ENCODE peak calls at places on chromosomes 1 and 21, in seven cellular contexts. A, D, Q, J, I, F and M are unnamed samples.

GRCh38 chr1:46413596-46413985 is 19.5 kb downstream of the FAAH start:
- DNase-seq in A (no peak), D (no peak), Q (no peak), J (no peak), I (peak; percentile 36), F (no peak), M (no peak)

GRCh38 chr1:46513536-46513935 is 23.9 kb downstream of the DMBX1 start:
- DNase-seq in A (no peak), D (no peak), Q (no peak), J (no peak), I (no peak), F (no peak), M (no peak)

GRCh38 chr1:110007045-110007444 is 22.5 kb downstream of the AHCYL1 start:
- DNase-seq in A (no peak), D (no peak), Q (no peak), J (no peak), I (no peak), F (no peak), M (no peak)

GRCh38 chr21:35044770-35045538 is 4.1 kb downstream of the RUNX1 start:
- DNase-seq in A (no peak), D (no peak), Q (no peak), J (no peak), I (no peak), F (no peak), M (no peak)

GRCh38 chr1:85132078-85132715 is 68.6 kb downstream of the SYDE2 start:
- DNase-seq in A (no peak), D (no peak), Q (no peak), J (peak; percentile 23), I (no peak), F (no peak), M (peak; percentile 68)

GRCh38 chr21:34724857-34725195 is 56.0 kb downstream of the CLIC6 start:
- DNase-seq in A (peak; percentile 58), D (no peak), Q (no peak), J (no peak), I (no peak), F (no peak), M (no peak)

GRCh38 chr1:150072959-150073358 is 5.4 kb downstream of the VPS45 start:
- DNase-seq in A (peak; percentile 66), D (peak; percentile 40), Q (no peak), J (no peak), I (no peak), F (no peak), M (no peak)

GRCh38 chr1:88140325-88140724 is 543.7 kb upstream of the PKN2 start:
- DNase-seq in A (no peak), D (no peak), Q (no peak), J (no peak), I (no peak), F (no peak), M (no peak)

GRCh38 chr1:61561666-61562065 is 163.3 kb downstream of the TM2D1 start:
- DNase-seq in A (peak; percentile 47), D (no peak), Q (no peak), J (no peak), I (no peak), F (no peak), M (peak; percentile 16)

GRCh38 chr1:53410691-53411090 is 48.5 kb upstream of the DMRTB1 start:
- DNase-seq in A (no peak), D (no peak), Q (no peak), J (no peak), I (no peak), F (no peak), M (no peak)

GRCh38 chr21:32771134-32771523 is 426 bp downstream of the PAXBP1 start:
- DNase-seq in A (peak; percentile 58), D (no peak), Q (no peak), J (peak; percentile 57), I (peak; percentile 84), F (peak; percentile 20), M (peak; percentile 41)

GRCh38 chr1:67564193-67564592 is 120.8 kb upstream of the GADD45A start:
- DNase-seq in A (peak; percentile 98), D (peak; percentile 91), Q (no peak), J (no peak), I (no peak), F (no peak), M (no peak)

GRCh38 chr1:117527566-117528102 is 78.2 kb upstream of the TENT5C start:
- DNase-seq in A (peak; percentile 67), D (no peak), Q (no peak), J (no peak), I (no peak), F (peak; percentile 15), M (peak; percentile 4)

GRCh38 chr1:21385022-21385421 is 54.9 kb upstream of the NBPF3 start:
- DNase-seq in A (no peak), D (no peak), Q (no peak), J (no peak), I (no peak), F (no peak), M (no peak)

GRCh38 chr21:37912616-37913015 is 3.6 kb downstream of the KCNJ6 start:
- DNase-seq in A (no peak), D (no peak), Q (no peak), J (no peak), I (no peak), F (no peak), M (no peak)

GRCh38 chr21:31566611-31567010 is 92.9 kb upstream of the SOD1 start:
- DNase-seq in A (no peak), D (no peak), Q (no peak), J (no peak), I (no peak), F (no peak), M (no peak)

GRCh38 chr1:30746212-30747027 is 11.2 kb downstream of the LAPTM5 start:
- DNase-seq in A (no peak), D (no peak), Q (no peak), J (no peak), I (no peak), F (no peak), M (no peak)

GRCh38 chr1:46613661-46614603 is 2.7 kb downstream of the MOB3C start:
- DNase-seq in A (peak; percentile 82), D (peak; percentile 30), Q (no peak), J (peak; percentile 94), I (peak; percentile 93), F (peak; percentile 50), M (peak; percentile 93)

GRCh38 chr1:116809181-116809508 is 54.9 kb downstream of the CD2 start:
- DNase-seq in A (no peak), D (no peak), Q (no peak), J (no peak), I (no peak), F (no peak), M (no peak)

GRCh38 chr1:167685844-167686243 is 35.9 kb upstream of the MPZL1 start:
- DNase-seq in A (no peak), D (no peak), Q (no peak), J (peak; percentile 37), I (no peak), F (no peak), M (no peak)

GRCh38 chr1:203367051-203367450 is 16.1 kb upstream of the FMOD start:
- DNase-seq in A (no peak), D (no peak), Q (no peak), J (no peak), I (no peak), F (no peak), M (no peak)

GRCh38 chr1:43707191-43708005 is at the start of gene ST3GAL3:
- DNase-seq in A (peak; percentile 86), D (peak; percentile 92), Q (no peak), J (peak; percentile 96), I (peak; percentile 95), F (peak; percentile 73), M (peak; percentile 99)

GRCh38 chr1:245605480-245606156 is 450.8 kb downstream of the KIF26B start:
- DNase-seq in A (peak; percentile 95), D (no peak), Q (peak; percentile 29), J (no peak), I (no peak), F (peak; percentile 70), M (peak; percentile 47)

GRCh38 chr1:99603699-99604595 is 42.0 kb upstream of the PALMD start:
- DNase-seq in A (peak; percentile 43), D (peak; percentile 48), Q (no peak), J (no peak), I (no peak), F (no peak), M (no peak)
- TF ChIP-seq CTCF in A (no peak), D (no peak), Q (no peak), J (no peak), I (no peak), F (no peak), M (no peak)

DNA sequence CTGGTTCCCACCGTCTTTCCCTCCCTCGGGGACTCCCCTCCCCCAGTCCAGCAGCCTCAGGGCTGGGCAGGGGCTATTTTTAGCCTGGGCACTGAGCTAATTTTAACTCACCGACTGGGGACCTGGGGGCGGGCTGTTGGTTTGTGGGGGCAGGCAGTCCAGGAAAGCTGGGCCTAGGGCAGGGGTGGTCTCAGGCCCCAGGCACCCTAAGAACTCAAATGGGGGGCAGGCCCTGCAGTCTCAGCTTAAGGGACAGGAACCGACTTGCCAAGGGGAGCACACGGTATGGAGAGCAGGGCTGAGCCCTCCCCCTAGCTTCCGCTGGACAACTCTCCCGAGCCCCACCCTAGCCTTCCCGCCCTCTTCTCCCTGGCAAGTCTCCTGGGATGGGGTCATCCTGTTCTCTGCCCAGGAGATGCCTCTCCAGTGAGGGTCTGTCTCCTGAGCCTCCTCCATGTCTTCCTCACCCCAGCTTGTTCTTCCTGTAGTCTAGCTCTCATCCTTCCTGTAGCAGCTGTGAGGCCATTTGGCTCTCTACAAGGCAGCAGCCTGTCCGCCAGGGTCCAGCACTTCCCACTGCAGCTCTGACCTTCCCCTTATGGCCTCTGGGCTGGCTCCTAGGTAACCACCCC is 10.1 kb downstream of the MEF2D start:
- DNase-seq in A (no peak), D (no peak), Q (no peak), J (peak; percentile 73), I (no peak), F (no peak), M (peak; percentile 45)
- H3K4me3 ChIP-seq in A (peak overlapping the region; percentile 35), D (no peak overlapping the region), Q (peak overlapping the region; percentile 32), J (no peak overlapping the region), I (peak overlapping the region; percentile 22), F (peak overlapping the region; percentile 10), M (peak overlapping the region; percentile 13)

GRCh38 chr1:197178998-197179397 is 32.5 kb upstream of the ASPM start:
- DNase-seq in A (peak; percentile 83), D (peak; percentile 48), Q (no peak), J (no peak), I (no peak), F (no peak), M (peak; percentile 27)
- TF ChIP-seq CTCF in A (peak; percentile 44), D (no peak), Q (no peak), J (no peak), I (no peak), F (peak; percentile 33), M (peak; percentile 29)

DNA sequence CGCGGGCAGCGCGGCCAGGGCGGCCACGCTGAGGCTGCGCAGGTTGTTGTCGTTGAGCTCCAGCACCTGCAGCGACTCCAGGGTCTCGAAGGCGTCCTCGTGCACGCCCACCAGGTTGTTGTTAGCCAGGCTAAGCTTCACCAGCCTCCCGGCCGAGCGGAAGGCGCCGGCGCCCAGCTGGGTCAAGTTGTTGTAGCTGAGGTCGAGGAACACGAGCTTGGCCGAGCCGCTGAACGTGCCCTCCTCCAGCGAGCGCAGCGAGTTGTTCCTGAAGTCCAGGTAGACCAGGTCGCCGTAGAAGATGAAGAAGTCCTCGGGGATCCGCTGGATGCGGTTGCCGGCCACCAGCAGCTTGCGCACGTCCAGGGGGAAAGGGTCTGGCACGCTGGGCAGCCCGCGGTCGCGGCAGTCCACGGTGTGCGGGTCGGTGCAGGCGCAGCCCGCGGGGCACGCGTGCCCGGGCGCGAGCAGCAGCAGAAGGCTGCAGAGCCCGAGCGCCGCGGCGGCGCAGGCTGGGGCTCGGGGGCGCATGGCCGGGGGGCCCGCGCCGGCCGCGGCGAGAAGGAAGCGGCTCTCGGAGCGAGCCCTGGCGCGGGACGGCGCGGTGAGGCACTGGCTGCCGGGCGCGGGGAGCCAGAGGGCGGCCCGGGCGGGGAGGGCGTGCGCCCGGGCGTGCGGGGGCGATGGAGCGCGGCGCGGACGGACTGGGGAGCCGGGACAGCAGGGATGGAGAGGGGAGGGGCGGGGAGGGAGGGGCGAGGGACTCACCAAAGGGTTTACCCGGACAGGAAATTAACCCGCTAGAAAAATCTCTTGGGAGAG is 529 bp downstream of the LRRC38 start:
- DNase-seq in A (no peak), D (no peak), Q (no peak), J (no peak), I (no peak), F (no peak), M (no peak)
- H3K4me3 ChIP-seq in A (no peak overlapping the region), D (no peak overlapping the region), Q (no peak overlapping the region), J (peak overlapping the region; percentile 39), I (no peak overlapping the region), F (no peak overlapping the region), M (no peak overlapping the region)